ENCODE peak calls at places on chromosomes 11 and 22, in seven cellular contexts. B is endothelial cell; G is NCI-H748 treated with DMSO at 0.1 percent for 48 hours; Q is NCI-H1436; Z is activated CD8-positive, alpha-beta memory T cell treated with anti-CD3 and anti-CD28 coated beads for 4 hours; I is tibial artery; F is GM03348. K is an unnamed sample.

GRCh38 chr11:61903845-61904244 is 12.5 kb upstream of the FADS3 start:
- DNase-seq in B (no peak), G (no peak), Q (no peak), Z (no peak), I (no peak), F (no peak), K (no peak)

GRCh38 chr11:6259638-6260019 is at the start of gene CCKBR:
- DNase-seq in B (peak), G (peak), Q (peak), Z (no peak), I (no peak), F (no peak), K (peak)

GRCh38 chr11:19853016-19853415 is 140.4 kb downstream of the NAV2 start:
- DNase-seq in B (no peak), G (no peak), Q (no peak), Z (no peak), I (no peak), F (peak), K (no peak)

GRCh38 chr22:40472036-40472435 is 101.6 kb downstream of the SGSM3 start:
- DNase-seq in B (no peak), G (no peak), Q (no peak), Z (no peak), I (no peak), F (no peak), K (no peak)

GRCh38 chr22:48186121-48186790 is 1423.8 kb downstream of the TBC1D22A start:
- DNase-seq in B (no peak), G (no peak), Q (no peak), Z (no peak), I (no peak), F (no peak), K (no peak)

GRCh38 chr11:48052183-48053040 is 72.1 kb downstream of the PTPRJ start:
- DNase-seq in B (no peak), G (no peak), Q (no peak), Z (no peak), I (no peak), F (peak), K (no peak)

GRCh38 chr11:42244376-42244775 is 784.9 kb upstream of the LRRC4C start:
- DNase-seq in B (no peak), G (no peak), Q (no peak), Z (no peak), I (no peak), F (no peak), K (no peak)

GRCh38 chr11:105130189-105130813 is 9.3 kb downstream of the CARD18 start:
- DNase-seq in B (no peak), G (no peak), Q (no peak), Z (no peak), I (no peak), F (no peak), K (no peak)

GRCh38 chr11:109229682-109230081 is 192.3 kb upstream of the C11orf87 start:
- DNase-seq in B (no peak), G (no peak), Q (no peak), Z (no peak), I (no peak), F (no peak), K (no peak)

GRCh38 chr11:117828641-117829368 is 4.3 kb upstream of the FXYD2 start:
- DNase-seq in B (no peak), G (no peak), Q (no peak), Z (peak), I (peak), F (peak), K (no peak)

GRCh38 chr11:122197055-122197987 is 81.3 kb upstream of the BLID start:
- DNase-seq in B (no peak), G (no peak), Q (no peak), Z (no peak), I (peak), F (peak), K (no peak)

GRCh38 chr11:11620966-11621880 is 582 bp downstream of the GALNT18 start:
- DNase-seq in B (no peak), G (peak), Q (peak), Z (no peak), I (peak), F (peak), K (peak)

K was measured in NCI-H2227 treated with DMSO at 0.1 percent for 48 hours.